ENCODE peak calls at places on chromosomes 13 and 19, in ten cellular contexts. One of them, this sample, is unnamed.

GRCh38 chr13:97853550-97853949 is 99.9 kb upstream of the IPO5 start:
- DNase-seq in fibroblast of lung: peak; percentile 32
- DNase-seq in H7: no peak
- DNase-seq in brain microvascular endothelial cell: peak; percentile 35
- DNase-seq in AG04450: no peak
- DNase-seq in cardiac muscle cell: no peak
- DNase-seq in breast epithelium: no peak
- DNase-seq in CD8-positive, alpha-beta memory T cell: no peak
- DNase-seq in CD8-positive, alpha-beta T cell: no peak
- DNase-seq in GM12878: no peak
- DNase-seq in this sample: no peak

GRCh38 chr13:40585911-40586471 is 80.5 kb downstream of the FOXO1 start:
- DNase-seq in fibroblast of lung: no peak
- DNase-seq in H7: no peak
- DNase-seq in brain microvascular endothelial cell: no peak
- DNase-seq in AG04450: no peak
- DNase-seq in cardiac muscle cell: peak; percentile 35
- DNase-seq in breast epithelium: no peak
- DNase-seq in CD8-positive, alpha-beta memory T cell: no peak
- DNase-seq in CD8-positive, alpha-beta T cell: no peak
- DNase-seq in GM12878: no peak
- DNase-seq in this sample: no peak

GRCh38 chr13:90416938-90417337 is 930.5 kb upstream of the MIR17HG start:
- DNase-seq in fibroblast of lung: peak; percentile 51
- DNase-seq in H7: no peak
- DNase-seq in brain microvascular endothelial cell: no peak
- DNase-seq in AG04450: no peak
- DNase-seq in cardiac muscle cell: no peak
- DNase-seq in breast epithelium: no peak
- DNase-seq in CD8-positive, alpha-beta memory T cell: no peak
- DNase-seq in CD8-positive, alpha-beta T cell: no peak
- DNase-seq in GM12878: no peak
- DNase-seq in this sample: no peak

GRCh38 chr19:42528354-42529247 is at the start of gene CEACAM1:
- DNase-seq in fibroblast of lung: no peak
- DNase-seq in H7: no peak
- DNase-seq in brain microvascular endothelial cell: no peak
- DNase-seq in AG04450: no peak
- DNase-seq in cardiac muscle cell: peak; percentile 53
- DNase-seq in breast epithelium: peak; percentile 72
- DNase-seq in CD8-positive, alpha-beta memory T cell: peak; percentile 12
- DNase-seq in CD8-positive, alpha-beta T cell: peak; percentile 44
- DNase-seq in GM12878: no peak
- DNase-seq in this sample: no peak

GRCh38 chr13:20475927-20476691 is 49.5 kb downstream of the CRYL1 start:
- DNase-seq in fibroblast of lung: peak; percentile 35
- DNase-seq in H7: peak; percentile 63
- DNase-seq in brain microvascular endothelial cell: no peak
- DNase-seq in AG04450: no peak
- DNase-seq in cardiac muscle cell: no peak
- DNase-seq in breast epithelium: no peak
- DNase-seq in CD8-positive, alpha-beta memory T cell: peak; percentile 52
- DNase-seq in CD8-positive, alpha-beta T cell: peak; percentile 68
- DNase-seq in GM12878: peak; percentile 65
- DNase-seq in this sample: no peak

GRCh38 chr13:110209950-110210603 is 96.9 kb downstream of the COL4A1 start:
- DNase-seq in fibroblast of lung: no peak
- DNase-seq in H7: no peak
- DNase-seq in brain microvascular endothelial cell: no peak
- DNase-seq in AG04450: no peak
- DNase-seq in cardiac muscle cell: no peak
- DNase-seq in breast epithelium: no peak
- DNase-seq in CD8-positive, alpha-beta memory T cell: no peak
- DNase-seq in CD8-positive, alpha-beta T cell: no peak
- DNase-seq in GM12878: no peak
- DNase-seq in this sample: no peak

GRCh38 chr13:110343241-110343865 is 36.3 kb downstream of the COL4A2 start:
- DNase-seq in fibroblast of lung: peak; percentile 87
- DNase-seq in H7: no peak
- DNase-seq in brain microvascular endothelial cell: no peak
- DNase-seq in AG04450: no peak
- DNase-seq in cardiac muscle cell: no peak
- DNase-seq in breast epithelium: peak; percentile 91
- DNase-seq in CD8-positive, alpha-beta memory T cell: no peak
- DNase-seq in CD8-positive, alpha-beta T cell: no peak
- DNase-seq in GM12878: no peak
- DNase-seq in this sample: no peak

GRCh38 chr19:53980553-53981407 is 10.7 kb upstream of the CACNG6 start:
- DNase-seq in fibroblast of lung: peak; percentile 70
- DNase-seq in H7: peak; percentile 92
- DNase-seq in brain microvascular endothelial cell: peak; percentile 70
- DNase-seq in AG04450: no peak
- DNase-seq in cardiac muscle cell: peak; percentile 94
- DNase-seq in breast epithelium: no peak
- DNase-seq in CD8-positive, alpha-beta memory T cell: no peak
- DNase-seq in CD8-positive, alpha-beta T cell: no peak
- DNase-seq in GM12878: no peak
- DNase-seq in this sample: no peak

GRCh38 chr13:79128158-79128557 is 277.9 kb downstream of the RBM26 start:
- DNase-seq in fibroblast of lung: peak; percentile 74
- DNase-seq in H7: no peak
- DNase-seq in brain microvascular endothelial cell: peak; percentile 6
- DNase-seq in AG04450: no peak
- DNase-seq in cardiac muscle cell: peak; percentile 68
- DNase-seq in breast epithelium: no peak
- DNase-seq in CD8-positive, alpha-beta memory T cell: no peak
- DNase-seq in CD8-positive, alpha-beta T cell: no peak
- DNase-seq in GM12878: peak; percentile 13
- DNase-seq in this sample: peak; percentile 76

GRCh38 chr19:22627526-22627925 is 6.6 kb upstream of the ZNF492 start:
- DNase-seq in fibroblast of lung: no peak
- DNase-seq in H7: no peak
- DNase-seq in brain microvascular endothelial cell: no peak
- DNase-seq in AG04450: no peak
- DNase-seq in cardiac muscle cell: no peak
- DNase-seq in breast epithelium: no peak
- DNase-seq in CD8-positive, alpha-beta memory T cell: no peak
- DNase-seq in CD8-positive, alpha-beta T cell: no peak
- DNase-seq in GM12878: no peak
- DNase-seq in this sample: no peak

GRCh38 chr13:44292545-44292944 is 81.1 kb upstream of the SERP2 start:
- DNase-seq in fibroblast of lung: no peak
- DNase-seq in H7: no peak
- DNase-seq in brain microvascular endothelial cell: no peak
- DNase-seq in AG04450: no peak
- DNase-seq in cardiac muscle cell: no peak
- DNase-seq in breast epithelium: no peak
- DNase-seq in CD8-positive, alpha-beta memory T cell: no peak
- DNase-seq in CD8-positive, alpha-beta T cell: no peak
- DNase-seq in GM12878: no peak
- DNase-seq in this sample: no peak

GRCh38 chr13:98094678-98095266 is 48.1 kb upstream of the FARP1 start:
- DNase-seq in fibroblast of lung: peak; percentile 6
- DNase-seq in H7: no peak
- DNase-seq in brain microvascular endothelial cell: no peak
- DNase-seq in AG04450: no peak
- DNase-seq in cardiac muscle cell: no peak
- DNase-seq in breast epithelium: no peak
- DNase-seq in CD8-positive, alpha-beta memory T cell: no peak
- DNase-seq in CD8-positive, alpha-beta T cell: no peak
- DNase-seq in GM12878: no peak
- DNase-seq in this sample: no peak

GRCh38 chr13:35744566-35745203 is 268.2 kb upstream of the MAB21L1 start:
- DNase-seq in fibroblast of lung: peak; percentile 48
- DNase-seq in H7: no peak
- DNase-seq in brain microvascular endothelial cell: peak; percentile 60
- DNase-seq in AG04450: no peak
- DNase-seq in cardiac muscle cell: peak; percentile 56
- DNase-seq in breast epithelium: no peak
- DNase-seq in CD8-positive, alpha-beta memory T cell: no peak
- DNase-seq in CD8-positive, alpha-beta T cell: no peak
- DNase-seq in GM12878: no peak
- DNase-seq in this sample: no peak

GRCh38 chr13:31631716-31632115 is 107.6 kb upstream of the RXFP2 start:
- DNase-seq in fibroblast of lung: no peak
- DNase-seq in H7: no peak
- DNase-seq in brain microvascular endothelial cell: no peak
- DNase-seq in AG04450: no peak
- DNase-seq in cardiac muscle cell: no peak
- DNase-seq in breast epithelium: no peak
- DNase-seq in CD8-positive, alpha-beta memory T cell: no peak
- DNase-seq in CD8-positive, alpha-beta T cell: no peak
- DNase-seq in GM12878: no peak
- DNase-seq in this sample: no peak
- H3K4me3 ChIP-seq in fibroblast of lung: no peak overlapping the region
- H3K4me3 ChIP-seq in H7: no peak overlapping the region
- H3K4me3 ChIP-seq in brain microvascular endothelial cell: no peak overlapping the region
- H3K4me3 ChIP-seq in AG04450: no peak overlapping the region
- H3K4me3 ChIP-seq in cardiac muscle cell: no peak overlapping the region
- H3K4me3 ChIP-seq in breast epithelium: no peak overlapping the region
- H3K4me3 ChIP-seq in CD8-positive, alpha-beta memory T cell: no peak overlapping the region
- H3K4me3 ChIP-seq in CD8-positive, alpha-beta T cell: no peak overlapping the region
- H3K4me3 ChIP-seq in GM12878: no peak overlapping the region
- H3K4me3 ChIP-seq in this sample: no peak overlapping the region

DNA sequence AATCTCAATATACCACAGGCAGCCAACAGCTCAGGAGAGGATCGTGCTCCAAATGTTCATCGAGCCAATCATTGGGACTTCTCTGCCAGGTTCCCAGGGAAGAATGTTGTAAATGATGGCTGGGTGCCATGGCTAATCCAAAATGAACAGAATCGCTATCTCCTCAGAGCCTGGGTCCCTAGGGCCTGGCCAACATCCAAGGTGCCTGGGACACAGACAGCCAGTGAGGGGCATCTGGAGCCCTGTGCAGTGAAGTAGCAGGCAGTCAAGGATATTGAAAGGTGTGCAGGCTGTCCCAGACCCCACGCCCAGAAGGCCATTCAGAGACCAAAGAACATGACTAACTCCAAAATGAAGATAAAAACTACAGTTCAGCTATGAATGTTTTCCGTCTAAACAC is 37.7 kb downstream of the BRD4 start:
- DNase-seq in fibroblast of lung: no peak
- DNase-seq in H7: no peak
- DNase-seq in brain microvascular endothelial cell: no peak
- DNase-seq in AG04450: no peak
- DNase-seq in cardiac muscle cell: no peak
- DNase-seq in breast epithelium: no peak
- DNase-seq in CD8-positive, alpha-beta memory T cell: no peak
- DNase-seq in CD8-positive, alpha-beta T cell: no peak
- DNase-seq in GM12878: no peak
- DNase-seq in this sample: no peak
- H3K4me3 ChIP-seq in fibroblast of lung: no peak overlapping the region
- H3K4me3 ChIP-seq in H7: no peak overlapping the region
- H3K4me3 ChIP-seq in brain microvascular endothelial cell: no peak overlapping the region
- H3K4me3 ChIP-seq in AG04450: no peak overlapping the region
- H3K4me3 ChIP-seq in cardiac muscle cell: no peak overlapping the region
- H3K4me3 ChIP-seq in breast epithelium: peak overlapping the region; percentile 21
- H3K4me3 ChIP-seq in CD8-positive, alpha-beta memory T cell: no peak overlapping the region
- H3K4me3 ChIP-seq in CD8-positive, alpha-beta T cell: no peak overlapping the region
- H3K4me3 ChIP-seq in GM12878: no peak overlapping the region
- H3K4me3 ChIP-seq in this sample: no peak overlapping the region

DNA sequence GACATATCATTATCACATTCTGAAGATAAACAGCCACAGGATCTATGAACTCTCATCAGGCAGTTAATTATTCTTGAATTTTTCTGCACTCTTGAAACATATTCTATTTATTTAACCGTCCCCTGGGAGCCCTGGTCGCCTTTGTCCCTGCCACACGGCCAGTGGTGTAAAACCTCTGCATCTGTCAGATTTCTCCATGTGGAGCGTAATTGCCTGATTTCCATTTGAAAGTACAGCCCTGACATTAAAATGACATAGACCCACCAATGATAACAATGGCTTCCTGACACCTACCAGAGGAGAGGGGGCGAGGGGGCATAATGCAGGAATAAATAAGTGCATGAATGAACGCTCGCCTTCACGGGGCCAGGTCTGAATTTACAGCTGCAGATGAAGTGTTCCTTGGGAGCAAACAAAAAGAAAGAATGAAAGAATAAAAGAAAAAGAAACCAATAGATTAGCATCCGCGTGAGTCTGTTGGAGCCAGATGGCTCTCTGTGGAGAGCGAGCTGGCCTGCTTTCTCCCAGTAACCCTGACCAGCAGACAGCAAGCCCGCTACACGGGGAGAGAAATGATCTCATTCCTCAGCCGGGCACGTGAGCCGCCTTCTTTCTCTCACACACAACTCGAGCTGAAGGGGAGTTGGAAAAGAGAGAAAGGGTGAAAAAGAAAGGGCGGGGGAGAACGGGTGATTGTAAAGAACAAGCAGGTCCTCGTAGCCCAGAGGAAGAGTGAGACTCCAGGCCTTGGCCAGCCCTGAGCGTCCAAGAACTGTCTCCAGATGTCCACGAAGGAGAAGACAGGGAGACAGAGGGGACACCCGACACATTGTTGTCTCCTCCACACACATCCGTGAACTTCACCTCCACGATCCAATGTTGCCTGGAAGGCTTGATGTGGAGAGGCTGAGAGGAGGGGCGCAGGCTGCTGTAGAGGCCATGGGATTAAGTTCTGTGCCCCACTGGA is 81.2 kb downstream of the RNASEH2B start:
- DNase-seq in fibroblast of lung: peak; percentile 73
- DNase-seq in H7: peak; percentile 43
- DNase-seq in brain microvascular endothelial cell: peak; percentile 9
- DNase-seq in AG04450: peak; percentile 52
- DNase-seq in cardiac muscle cell: peak; percentile 81
- DNase-seq in breast epithelium: no peak
- DNase-seq in CD8-positive, alpha-beta memory T cell: no peak
- DNase-seq in CD8-positive, alpha-beta T cell: no peak
- DNase-seq in GM12878: no peak
- DNase-seq in this sample: no peak
- H3K4me3 ChIP-seq in fibroblast of lung: peak overlapping the region; percentile 38
- H3K4me3 ChIP-seq in H7: no peak overlapping the region
- H3K4me3 ChIP-seq in brain microvascular endothelial cell: peak overlapping the region; percentile 12
- H3K4me3 ChIP-seq in AG04450: peak overlapping the region; percentile 31
- H3K4me3 ChIP-seq in cardiac muscle cell: no peak overlapping the region
- H3K4me3 ChIP-seq in breast epithelium: peak overlapping the region; percentile 15
- H3K4me3 ChIP-seq in CD8-positive, alpha-beta memory T cell: no peak overlapping the region
- H3K4me3 ChIP-seq in CD8-positive, alpha-beta T cell: no peak overlapping the region
- H3K4me3 ChIP-seq in GM12878: no peak overlapping the region
- H3K4me3 ChIP-seq in this sample: no peak overlapping the region

GRCh38 chr13:70579941-70580340 is 471.7 kb upstream of the KLHL1 start:
- DNase-seq in fibroblast of lung: no peak
- DNase-seq in H7: no peak
- DNase-seq in brain microvascular endothelial cell: no peak
- DNase-seq in AG04450: no peak
- DNase-seq in cardiac muscle cell: no peak
- DNase-seq in breast epithelium: no peak
- DNase-seq in CD8-positive, alpha-beta memory T cell: no peak
- DNase-seq in CD8-positive, alpha-beta T cell: no peak
- DNase-seq in GM12878: no peak
- DNase-seq in this sample: no peak
- H3K4me3 ChIP-seq in fibroblast of lung: no peak overlapping the region
- H3K4me3 ChIP-seq in H7: no peak overlapping the region
- H3K4me3 ChIP-seq in brain microvascular endothelial cell: no peak overlapping the region
- H3K4me3 ChIP-seq in AG04450: no peak overlapping the region
- H3K4me3 ChIP-seq in cardiac muscle cell: no peak overlapping the region
- H3K4me3 ChIP-seq in breast epithelium: no peak overlapping the region
- H3K4me3 ChIP-seq in CD8-positive, alpha-beta memory T cell: no peak overlapping the region
- H3K4me3 ChIP-seq in CD8-positive, alpha-beta T cell: no peak overlapping the region
- H3K4me3 ChIP-seq in GM12878: no peak overlapping the region
- H3K4me3 ChIP-seq in this sample: no peak overlapping the region